ENCODE peak calls at places on chromosomes 16 and 17, in eight cellular contexts. K is NT2/D1; D is thoracic aorta; L is endothelial cell; X is prostate gland; U is stimulated activated CD8-positive, alpha-beta memory T cell treated with anti-CD3 and anti-CD28 coated beads, Interleukin-7, amount 100 ng/mL, for 1 hour; S is lung; Y is esophagus muscularis mucosa. A is an unnamed sample.

GRCh38 chr16:66443269-66443652 is 16.2 kb downstream of the BEAN1 start:
- DNase-seq in L (no peak), S (no peak), Y (no peak), D (no peak), K (no peak), U (no peak), X (no peak), A (no peak)

GRCh38 chr17:27157297-27157696 is 136.6 kb upstream of the WSB1 start:
- DNase-seq in D (no peak), S (no peak), L (no peak), K (no peak), Y (no peak), U (no peak), X (no peak), A (no peak)

GRCh38 chr17:72287586-72287985 is 166.8 kb downstream of the SOX9 start:
- DNase-seq in S (peak), X (peak), Y (no peak), D (no peak), U (no peak), L (no peak), K (no peak), A (no peak)

GRCh38 chr17:35765731-35766488 is 5.2 kb downstream of the C17orf50 start:
- DNase-seq in L (no peak), Y (no peak), D (no peak), U (no peak), K (no peak), S (no peak), X (no peak), A (no peak)

GRCh38 chr16:64419832-64420231 is 702.0 kb downstream of the CDH11 start:
- DNase-seq in K (no peak), X (no peak), U (no peak), S (no peak), D (no peak), L (no peak), Y (no peak), A (no peak)

GRCh38 chr17:4987767-4988083 is 250 bp upstream of the CAMTA2 start:
- DNase-seq in U (no peak), K (no peak), X (no peak), L (no peak), D (no peak), S (no peak), Y (no peak), A (no peak)

GRCh38 chr17:29113334-29113733 is 66.9 kb downstream of the MYO18A start:
- DNase-seq in X (no peak), U (no peak), S (no peak), L (no peak), Y (no peak), K (no peak), D (no peak), A (no peak)

GRCh38 chr16:79172306-79172705 is 428.2 kb downstream of the MAF start:
- DNase-seq in D (no peak), U (no peak), S (peak), K (no peak), X (no peak), Y (no peak), L (no peak), A (no peak)

A was measured in KBM-7.